ENCODE peak calls at places on chromosomes 6 and 20, in nine cellular contexts. One of them, this sample, is unnamed.
A peak's percentile ranks its signal among the peaks of the same experiment; 100 is the strongest.

GRCh38 chr6:45500924-45501816 is 123.4 kb upstream of the SUPT3H start:
- DNase-seq in Peyer's patch: no peak
- DNase-seq in epithelial cell of esophagus: peak; percentile 16
- DNase-seq in endodermal cell: peak; percentile 82
- DNase-seq in upper lobe of left lung: no peak
- DNase-seq in fibroblast of lung: no peak
- DNase-seq in cardiac muscle cell: no peak
- DNase-seq in BE2C: peak; percentile 11
- DNase-seq in body of pancreas: no peak
- DNase-seq in this sample: no peak

GRCh38 chr6:132789398-132789780 is 9.0 kb downstream of the SLC18B1 start:
- DNase-seq in epithelial cell of esophagus: no peak
- DNase-seq in upper lobe of left lung: no peak
- DNase-seq in fibroblast of lung: no peak
- DNase-seq in endodermal cell: no peak
- DNase-seq in body of pancreas: no peak
- DNase-seq in BE2C: no peak
- DNase-seq in cardiac muscle cell: no peak
- DNase-seq in Peyer's patch: no peak
- DNase-seq in this sample: no peak

GRCh38 chr6:27174958-27175357 is 72.5 kb upstream of the PRSS16 start:
- DNase-seq in BE2C: no peak
- DNase-seq in endodermal cell: no peak
- DNase-seq in Peyer's patch: no peak
- DNase-seq in upper lobe of left lung: no peak
- DNase-seq in fibroblast of lung: no peak
- DNase-seq in body of pancreas: no peak
- DNase-seq in epithelial cell of esophagus: no peak
- DNase-seq in cardiac muscle cell: no peak
- DNase-seq in this sample: no peak

GRCh38 chr20:62427172-62428007 is at the start of gene RBBP8NL:
- DNase-seq in upper lobe of left lung: peak; percentile 72
- DNase-seq in BE2C: no peak
- DNase-seq in Peyer's patch: no peak
- DNase-seq in epithelial cell of esophagus: peak; percentile 98
- DNase-seq in fibroblast of lung: no peak
- DNase-seq in cardiac muscle cell: no peak
- DNase-seq in endodermal cell: peak; percentile 94
- DNase-seq in body of pancreas: peak; percentile 96
- DNase-seq in this sample: no peak

GRCh38 chr6:16399198-16399597 is 160.8 kb downstream of the GMPR start:
- DNase-seq in fibroblast of lung: no peak
- DNase-seq in upper lobe of left lung: no peak
- DNase-seq in cardiac muscle cell: no peak
- DNase-seq in Peyer's patch: no peak
- DNase-seq in body of pancreas: no peak
- DNase-seq in epithelial cell of esophagus: no peak
- DNase-seq in BE2C: no peak
- DNase-seq in endodermal cell: no peak
- DNase-seq in this sample: no peak

GRCh38 chr20:40718214-40718949 is 29.3 kb upstream of the MAFB start:
- DNase-seq in upper lobe of left lung: no peak
- DNase-seq in endodermal cell: no peak
- DNase-seq in cardiac muscle cell: no peak
- DNase-seq in body of pancreas: no peak
- DNase-seq in fibroblast of lung: no peak
- DNase-seq in epithelial cell of esophagus: no peak
- DNase-seq in Peyer's patch: no peak
- DNase-seq in BE2C: no peak
- DNase-seq in this sample: no peak

GRCh38 chr20:52433326-52434040 is 241.9 kb upstream of the ZFP64 start:
- DNase-seq in Peyer's patch: no peak
- DNase-seq in cardiac muscle cell: no peak
- DNase-seq in endodermal cell: no peak
- DNase-seq in BE2C: no peak
- DNase-seq in epithelial cell of esophagus: no peak
- DNase-seq in upper lobe of left lung: no peak
- DNase-seq in fibroblast of lung: no peak
- DNase-seq in body of pancreas: no peak
- DNase-seq in this sample: no peak

GRCh38 chr6:139152088-139152891 is 17.4 kb downstream of the HECA start:
- DNase-seq in BE2C: no peak
- DNase-seq in cardiac muscle cell: no peak
- DNase-seq in body of pancreas: no peak
- DNase-seq in Peyer's patch: no peak
- DNase-seq in fibroblast of lung: peak; percentile 67
- DNase-seq in epithelial cell of esophagus: no peak
- DNase-seq in endodermal cell: no peak
- DNase-seq in upper lobe of left lung: no peak
- DNase-seq in this sample: no peak

GRCh38 chr20:34581341-34582189 is 23.0 kb downstream of the MAP1LC3A start:
- DNase-seq in upper lobe of left lung: no peak
- DNase-seq in BE2C: no peak
- DNase-seq in fibroblast of lung: peak; percentile 66
- DNase-seq in body of pancreas: no peak
- DNase-seq in Peyer's patch: no peak
- DNase-seq in endodermal cell: no peak
- DNase-seq in epithelial cell of esophagus: no peak
- DNase-seq in cardiac muscle cell: no peak
- DNase-seq in this sample: no peak

GRCh38 chr20:1041845-1042390 is 39.8 kb upstream of the RSPO4 start:
- DNase-seq in body of pancreas: no peak
- DNase-seq in endodermal cell: no peak
- DNase-seq in epithelial cell of esophagus: no peak
- DNase-seq in upper lobe of left lung: no peak
- DNase-seq in fibroblast of lung: no peak
- DNase-seq in cardiac muscle cell: no peak
- DNase-seq in Peyer's patch: no peak
- DNase-seq in BE2C: no peak
- DNase-seq in this sample: no peak

GRCh38 chr20:17995967-17996819 is 27.4 kb downstream of the MGME1 start:
- DNase-seq in upper lobe of left lung: no peak
- DNase-seq in endodermal cell: peak; percentile 69
- DNase-seq in body of pancreas: peak; percentile 61
- DNase-seq in cardiac muscle cell: peak; percentile 61
- DNase-seq in Peyer's patch: no peak
- DNase-seq in fibroblast of lung: peak; percentile 78
- DNase-seq in BE2C: peak; percentile 33
- DNase-seq in epithelial cell of esophagus: peak; percentile 70
- DNase-seq in this sample: peak; percentile 59
- H3K4me3 ChIP-seq in upper lobe of left lung: no peak overlapping the region
- H3K4me3 ChIP-seq in endodermal cell: no peak overlapping the region
- H3K4me3 ChIP-seq in body of pancreas: no peak overlapping the region
- H3K4me3 ChIP-seq in cardiac muscle cell: no peak overlapping the region
- H3K4me3 ChIP-seq in Peyer's patch: no peak overlapping the region
- H3K4me3 ChIP-seq in fibroblast of lung: peak overlapping the region; percentile 12
- H3K4me3 ChIP-seq in BE2C: peak overlapping the region; percentile 26
- H3K4me3 ChIP-seq in epithelial cell of esophagus: no peak overlapping the region
- H3K4me3 ChIP-seq in this sample: no peak overlapping the region

GRCh38 chr20:32368323-32368722 is 10.2 kb downstream of the ASXL1 start:
- DNase-seq in fibroblast of lung: no peak
- DNase-seq in epithelial cell of esophagus: no peak
- DNase-seq in Peyer's patch: no peak
- DNase-seq in upper lobe of left lung: no peak
- DNase-seq in cardiac muscle cell: no peak
- DNase-seq in endodermal cell: no peak
- DNase-seq in BE2C: no peak
- DNase-seq in body of pancreas: no peak
- DNase-seq in this sample: no peak
- TF ChIP-seq CTCF in fibroblast of lung: no peak
- TF ChIP-seq CTCF in epithelial cell of esophagus: no peak
- TF ChIP-seq CTCF in Peyer's patch: no peak
- TF ChIP-seq CTCF in upper lobe of left lung: no peak
- TF ChIP-seq CTCF in cardiac muscle cell: no peak
- TF ChIP-seq CTCF in endodermal cell: no peak
- TF ChIP-seq CTCF in BE2C: no peak
- TF ChIP-seq CTCF in body of pancreas: no peak
- TF ChIP-seq CTCF in this sample: no peak

GRCh38 chr6:38262041-38262440 is 377.7 kb downstream of the BTBD9 start:
- DNase-seq in epithelial cell of esophagus: peak; percentile 76
- DNase-seq in fibroblast of lung: peak; percentile 74
- DNase-seq in upper lobe of left lung: no peak
- DNase-seq in body of pancreas: no peak
- DNase-seq in Peyer's patch: no peak
- DNase-seq in BE2C: no peak
- DNase-seq in cardiac muscle cell: peak; percentile 36
- DNase-seq in endodermal cell: peak; percentile 72
- DNase-seq in this sample: peak; percentile 80
- H3K4me3 ChIP-seq in epithelial cell of esophagus: no peak overlapping the region
- H3K4me3 ChIP-seq in fibroblast of lung: peak overlapping the region; percentile 7
- H3K4me3 ChIP-seq in upper lobe of left lung: no peak overlapping the region
- H3K4me3 ChIP-seq in body of pancreas: no peak overlapping the region
- H3K4me3 ChIP-seq in Peyer's patch: no peak overlapping the region
- H3K4me3 ChIP-seq in BE2C: no peak overlapping the region
- H3K4me3 ChIP-seq in cardiac muscle cell: no peak overlapping the region
- H3K4me3 ChIP-seq in endodermal cell: no peak overlapping the region
- H3K4me3 ChIP-seq in this sample: peak overlapping the region; percentile 3

GRCh38 chr20:64039293-64040160 is 3.5 kb downstream of the C20orf204 start:
- DNase-seq in upper lobe of left lung: no peak
- DNase-seq in endodermal cell: no peak
- DNase-seq in Peyer's patch: no peak
- DNase-seq in BE2C: no peak
- DNase-seq in cardiac muscle cell: no peak
- DNase-seq in fibroblast of lung: no peak
- DNase-seq in body of pancreas: no peak
- DNase-seq in epithelial cell of esophagus: no peak
- DNase-seq in this sample: no peak
- TF ChIP-seq CTCF in upper lobe of left lung: no peak
- TF ChIP-seq CTCF in endodermal cell: peak; percentile 10
- TF ChIP-seq CTCF in Peyer's patch: no peak
- TF ChIP-seq CTCF in BE2C: no peak
- TF ChIP-seq CTCF in cardiac muscle cell: no peak
- TF ChIP-seq CTCF in fibroblast of lung: no peak
- TF ChIP-seq CTCF in body of pancreas: no peak
- TF ChIP-seq CTCF in epithelial cell of esophagus: peak; percentile 1
- TF ChIP-seq CTCF in this sample: no peak